ENCODE peak calls at places on chromosomes 13 and 19, in eight cellular contexts. F is nephron progenitor cell; S is activated naive CD8-positive, alpha-beta T cell treated with anti-CD3 and anti-CD28 coated beads, Interleukin-2, amount 50 U/mL, for 24 hours; W is HFFc6; B is breast epithelium; X is AG08395; Y is iPS DF 19.7; L is caudate nucleus. R is an unnamed sample.
A peak's percentile ranks its signal among the peaks of the same experiment; 100 is the strongest.

GRCh38 chr19:2788237-2788636 is 2.9 kb downstream of the THOP1 start:
- DNase-seq in F (no peak), S (no peak), W (no peak), B (no peak), X (no peak), Y (no peak), L (no peak), R (no peak)

GRCh38 chr19:41705393-41706174 is 2.8 kb upstream of the CEACAM5 start:
- DNase-seq in F (peak; percentile 48), S (peak; percentile 47), W (no peak), B (no peak), X (no peak), Y (no peak), L (no peak), R (no peak)

GRCh38 chr19:18733196-18733647 is 49.7 kb downstream of the CRTC1 start:
- DNase-seq in F (no peak), S (no peak), W (no peak), B (no peak), X (no peak), Y (no peak), L (no peak), R (no peak)

GRCh38 chr13:53151692-53152421 is 123.2 kb downstream of the OLFM4 start:
- DNase-seq in F (peak; percentile 68), S (peak; percentile 24), W (no peak), B (no peak), X (peak; percentile 10), Y (peak; percentile 35), L (peak; percentile 16), R (peak; percentile 48)

GRCh38 chr13:113739527-113740285 is 19.3 kb upstream of the TMEM255B start:
- DNase-seq in F (no peak), S (no peak), W (no peak), B (no peak), X (no peak), Y (no peak), L (no peak), R (no peak)

GRCh38 chr13:109998808-109999528 is 212.6 kb upstream of the IRS2 start:
- DNase-seq in F (no peak), S (no peak), W (peak; percentile 97), B (no peak), X (peak; percentile 52), Y (no peak), L (no peak), R (no peak)

GRCh38 chr19:55690109-55690768 is 15.2 kb downstream of the EPN1 start:
- DNase-seq in F (peak; percentile 59), S (no peak), W (no peak), B (no peak), X (no peak), Y (no peak), L (no peak), R (no peak)

GRCh38 chr19:51386882-51387520 is 773 bp downstream of the LIM2 start:
- DNase-seq in F (no peak), S (no peak), W (no peak), B (no peak), X (no peak), Y (no peak), L (no peak), R (no peak)

R was measured in NCI-H774.